ENCODE peak calls at places on chromosome 12, in six cellular contexts. L, M, D, G, E and J are unnamed samples.

GRCh38 chr12:74446466-74446865 is 91.2 kb upstream of the ATXN7L3B start:
- DNase-seq in L (no peak), M (no peak), D (no peak), G (no peak), E (peak; percentile 51), J (no peak)

GRCh38 chr12:13534645-13535398 is 338.3 kb downstream of the EMP1 start:
- DNase-seq in L (peak; percentile 67), M (peak; percentile 32), D (peak; percentile 50), G (peak; percentile 77), E (peak; percentile 82), J (peak; percentile 20)

GRCh38 chr12:94706250-94706661 is 55.9 kb upstream of the TMCC3 start:
- DNase-seq in L (no peak), M (peak; percentile 86), D (no peak), G (no peak), E (no peak), J (no peak)

GRCh38 chr12:52517005-52517835 is 3.0 kb downstream of the KRT5 start:
- DNase-seq in L (no peak), M (peak; percentile 51), D (no peak), G (peak; percentile 5), E (no peak), J (no peak)

GRCh38 chr12:25811656-25812126 is 146.8 kb upstream of the RASSF8 start:
- DNase-seq in L (no peak), M (peak; percentile 44), D (peak; percentile 63), G (no peak), E (no peak), J (peak; percentile 76)

GRCh38 chr12:2856051-2856450 is 788 bp downstream of the TEX52 start:
- DNase-seq in L (no peak), M (no peak), D (no peak), G (no peak), E (no peak), J (no peak)

GRCh38 chr12:56943878-56944277 is 9.7 kb upstream of the SDR9C7 start:
- DNase-seq in L (no peak), M (no peak), D (no peak), G (no peak), E (no peak), J (no peak)

GRCh38 chr12:98440165-98440581 is 75.2 kb upstream of the TMPO start:
- DNase-seq in L (no peak), M (peak; percentile 95), D (peak; percentile 86), G (peak; percentile 42), E (no peak), J (peak; percentile 98)

GRCh38 chr12:110199360-110200123 is 75.4 kb downstream of the IFT81 start:
- DNase-seq in L (no peak), M (peak; percentile 10), D (peak; percentile 85), G (no peak), E (no peak), J (peak; percentile 65)

GRCh38 chr12:59403259-59403932 is 192.4 kb upstream of the SLC16A7 start:
- DNase-seq in L (no peak), M (peak; percentile 61), D (peak; percentile 63), G (peak; percentile 46), E (peak; percentile 40), J (peak; percentile 91)

GRCh38 chr12:124500232-124501079 is 67.0 kb downstream of the NCOR2 start:
- DNase-seq in L (no peak), M (peak; percentile 49), D (peak; percentile 62), G (no peak), E (peak; percentile 98), J (peak; percentile 92)

DNA sequence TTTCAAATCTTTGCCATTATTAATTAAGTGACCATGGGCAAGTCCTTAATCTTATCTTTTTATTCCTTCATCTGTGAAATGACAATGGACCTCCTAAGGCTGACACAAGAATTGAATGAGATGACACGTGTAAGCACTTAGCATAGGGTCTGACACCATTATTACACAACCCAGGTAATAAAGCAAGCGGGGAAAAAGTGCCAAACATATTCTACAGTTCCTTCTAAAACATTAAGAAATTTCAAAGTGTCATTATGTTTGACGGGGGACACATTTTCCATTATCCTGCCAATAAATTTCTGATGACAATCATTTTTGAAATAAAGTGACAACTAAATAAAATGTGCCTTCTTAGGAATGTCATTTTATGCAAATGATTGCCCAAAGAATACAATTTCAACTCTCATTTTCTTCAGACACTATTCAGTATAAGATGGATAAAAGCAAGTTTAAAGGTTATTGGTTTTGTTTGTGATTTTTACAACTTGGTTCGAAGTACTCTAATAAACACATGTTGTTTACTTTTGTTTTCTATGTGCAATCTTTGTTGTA is 3.0 kb downstream of the ANKS1B start:
- DNase-seq in L (no peak), M (no peak), D (no peak), G (no peak), E (no peak), J (no peak)
- H3K4me3 ChIP-seq in L (no peak overlapping the region), M (no peak overlapping the region), D (no peak overlapping the region), G (no peak overlapping the region), E (no peak overlapping the region), J (no peak overlapping the region)

GRCh38 chr12:104524433-104524832 is 67.7 kb downstream of the CHST11 start:
- DNase-seq in L (no peak), M (no peak), D (no peak), G (no peak), E (no peak), J (no peak)
- H3K4me3 ChIP-seq in L (no peak overlapping the region), M (no peak overlapping the region), D (no peak overlapping the region), G (no peak overlapping the region), E (no peak overlapping the region), J (no peak overlapping the region)

GRCh38 chr12:121595520-121595919 is 14.7 kb upstream of the KDM2B start:
- DNase-seq in L (no peak), M (no peak), D (no peak), G (no peak), E (no peak), J (no peak)

GRCh38 chr12:121592323-121592722 is 11.5 kb upstream of the KDM2B start:
- DNase-seq in L (no peak), M (no peak), D (no peak), G (no peak), E (no peak), J (no peak)

GRCh38 chr12:121596526-121596925 is 15.7 kb upstream of the KDM2B start:
- DNase-seq in L (no peak), M (no peak), D (no peak), G (no peak), E (no peak), J (no peak)

DNA sequence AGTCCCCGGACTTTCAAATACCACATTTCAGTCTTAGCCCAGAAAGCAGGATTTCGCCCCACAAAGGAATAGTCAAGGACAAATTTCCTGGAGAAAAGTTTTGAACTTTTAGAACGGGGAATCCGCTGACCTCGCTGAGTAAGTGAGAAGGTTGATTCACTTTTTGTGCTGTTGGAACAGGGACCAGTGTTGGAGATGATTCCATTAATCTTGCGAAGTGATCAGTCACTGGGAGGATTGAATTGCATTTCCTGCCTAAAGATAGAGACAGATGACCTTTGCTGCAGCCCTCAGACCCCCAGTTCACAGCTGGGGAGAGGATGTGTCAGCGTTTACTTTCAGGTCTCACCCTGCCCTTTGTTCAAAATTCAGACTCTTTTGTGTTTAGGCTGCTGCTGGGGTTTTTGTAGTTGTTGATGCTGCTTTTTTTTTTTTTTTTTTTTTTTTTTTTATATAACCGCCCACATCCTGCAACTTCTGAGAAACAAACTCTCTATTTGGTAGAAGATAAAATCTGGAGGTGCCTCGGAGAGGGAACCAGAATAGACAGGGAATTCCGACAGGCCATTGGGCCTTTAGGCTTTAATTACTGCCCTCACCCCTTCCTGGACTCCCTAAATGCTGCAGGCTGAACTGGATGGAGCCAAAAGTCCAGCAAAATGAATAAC is 9.8 kb upstream of the KDM2B start:
- DNase-seq in L (no peak), M (peak; percentile 39), D (peak; percentile 29), G (no peak), E (no peak), J (peak; percentile 71)
- H3K4me3 ChIP-seq in L (no peak overlapping the region), M (no peak overlapping the region), D (peak overlapping the region; percentile 1), G (no peak overlapping the region), E (no peak overlapping the region), J (peak overlapping the region; percentile 56)

GRCh38 chr12:11133162-11133561 is 1.3 kb downstream of the TAS2R30 start:
- DNase-seq in L (no peak), M (no peak), D (no peak), G (no peak), E (no peak), J (no peak)

GRCh38 chr12:11136075-11136474 is 1.6 kb upstream of the TAS2R30 start:
- DNase-seq in L (no peak), M (no peak), D (no peak), G (no peak), E (no peak), J (no peak)

GRCh38 chr12:11130999-11131398 is 3.4 kb downstream of the TAS2R30 start:
- DNase-seq in L (no peak), M (no peak), D (no peak), G (no peak), E (no peak), J (no peak)

GRCh38 chr12:11133816-11134215 is 628 bp downstream of the TAS2R30 start:
- DNase-seq in L (no peak), M (peak; percentile 32), D (peak; percentile 8), G (no peak), E (no peak), J (no peak)

DNA sequence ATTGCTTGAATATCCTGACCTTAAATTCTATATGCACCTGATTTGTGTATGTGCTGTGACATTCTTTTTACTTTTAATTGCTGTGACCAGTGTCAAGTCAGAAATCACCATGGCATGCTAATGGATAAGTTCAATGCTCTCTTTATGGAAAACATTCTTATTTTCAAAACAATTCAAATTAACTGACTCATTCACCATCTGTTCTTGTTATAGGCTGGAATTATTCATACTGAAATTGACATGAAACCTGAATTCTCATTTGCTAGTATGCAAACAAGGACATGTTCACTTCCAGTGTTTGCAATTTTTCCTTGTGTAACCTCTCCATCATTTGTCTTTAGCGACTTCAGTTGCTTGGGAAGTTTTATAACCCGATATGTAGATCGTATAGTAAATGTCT is at the start of gene TAS2R30:
- DNase-seq in L (no peak), M (peak; percentile 1), D (no peak), G (no peak), E (no peak), J (no peak)
- H3K4me3 ChIP-seq in L (no peak within 1 kb of the TSS), M (no peak within 1 kb of the TSS), D (no peak within 1 kb of the TSS), G (no peak within 1 kb of the TSS), E (no peak within 1 kb of the TSS), J (no peak within 1 kb of the TSS)